ENCODE peak calls at places on chromosomes 3 and 15, in four cellular contexts. I is GM20000; X is NCI-H510A; R is activated naive CD8-positive, alpha-beta T cell treated with anti-CD3 and anti-CD28 coated beads, Interleukin-2, amount 50 U/mL, for 24 hours. U is an unnamed sample.

GRCh38 chr3:30146978-30147377 is 459.4 kb upstream of the TGFBR2 start:
- DNase-seq in I (no peak), X (no peak), R (no peak), U (no peak)

GRCh38 chr3:47630810-47631209 is 52.1 kb upstream of the CSPG5 start:
- DNase-seq in I (no peak), X (no peak), R (no peak), U (no peak)

GRCh38 chr3:137765310-137766033 is 1.4 kb downstream of the SOX14 start:
- DNase-seq in I (peak; percentile 16), X (no peak), R (no peak), U (no peak)

GRCh38 chr15:69093127-69093526 is 67.3 kb upstream of the GLCE start:
- DNase-seq in I (no peak), X (no peak), R (no peak), U (peak; percentile 82)

GRCh38 chr3:165713479-165713878 is 123.7 kb downstream of the BCHE start:
- DNase-seq in I (no peak), X (peak; percentile 42), R (no peak), U (no peak)

GRCh38 chr3:169149349-169149890 is 514.1 kb downstream of the MECOM start:
- DNase-seq in I (peak; percentile 70), X (peak; percentile 77), R (peak; percentile 78), U (peak; percentile 91)

GRCh38 chr15:87609474-87609873 is 647.1 kb downstream of the NTRK3 start:
- DNase-seq in I (no peak), X (no peak), R (no peak), U (peak; percentile 3)

GRCh38 chr15:101483476-101483875 is 6.0 kb downstream of the PCSK6 start:
- DNase-seq in I (no peak), X (no peak), R (no peak), U (no peak)

GRCh38 chr3:162719684-162720341 is 1223.2 kb downstream of the OTOL1 start:
- DNase-seq in I (no peak), X (no peak), R (no peak), U (no peak)

GRCh38 chr3:114217266-114217665 is 20.1 kb downstream of the ZNF80 start:
- DNase-seq in I (no peak), X (no peak), R (no peak), U (no peak)

GRCh38 chr3:170614214-170614966 is 28.5 kb upstream of the SLC7A14 start:
- DNase-seq in I (no peak), X (no peak), R (no peak), U (peak; percentile 89)